ENCODE peak calls at places on chromosomes 7 and 10, in eight cellular contexts. One of them, this sample, is unnamed. For H3K36me3 and H3K9me3, the result is how much of the 10 kb centered on the place peaks cover.

GRCh38 chr7:119724041-119724792 is 548.8 kb upstream of the KCND2 start:
- DNase-seq in upper lobe of right lung: peak
- DNase-seq in tibial nerve: no peak
- DNase-seq in stomach: no peak
- DNase-seq in PC-9: no peak
- DNase-seq in pancreas: no peak
- DNase-seq in transverse colon: no peak
- DNase-seq in OCI-LY7: no peak
- DNase-seq in this sample: no peak

GRCh38 chr10:42932735-42933453 is 144.0 kb upstream of the RET start:
- DNase-seq in upper lobe of right lung: no peak
- DNase-seq in tibial nerve: no peak
- DNase-seq in stomach: no peak
- DNase-seq in PC-9: no peak
- DNase-seq in pancreas: no peak
- DNase-seq in transverse colon: no peak
- DNase-seq in OCI-LY7: no peak
- DNase-seq in this sample: no peak

GRCh38 chr10:77974396-77975074 is 48.0 kb upstream of the DLG5 start:
- DNase-seq in upper lobe of right lung: no peak
- DNase-seq in tibial nerve: no peak
- DNase-seq in stomach: peak
- DNase-seq in PC-9: no peak
- DNase-seq in pancreas: no peak
- DNase-seq in transverse colon: peak
- DNase-seq in OCI-LY7: peak
- DNase-seq in this sample: peak

GRCh38 chr10:119616879-119617580 is 20.3 kb upstream of the TIAL1 start:
- DNase-seq in upper lobe of right lung: no peak
- DNase-seq in tibial nerve: peak
- DNase-seq in stomach: no peak
- DNase-seq in PC-9: no peak
- DNase-seq in pancreas: no peak
- DNase-seq in transverse colon: no peak
- DNase-seq in OCI-LY7: no peak
- DNase-seq in this sample: no peak

GRCh38 chr10:30553018-30553624 is 76.4 kb downstream of the LYZL2 start:
- DNase-seq in upper lobe of right lung: no peak
- DNase-seq in tibial nerve: no peak
- DNase-seq in stomach: no peak
- DNase-seq in PC-9: no peak
- DNase-seq in pancreas: no peak
- DNase-seq in transverse colon: no peak
- DNase-seq in OCI-LY7: no peak
- DNase-seq in this sample: no peak

GRCh38 chr7:88789480-88790064 is 6.0 kb downstream of the TEX47 start:
- DNase-seq in upper lobe of right lung: no peak
- DNase-seq in tibial nerve: no peak
- DNase-seq in stomach: no peak
- DNase-seq in PC-9: no peak
- DNase-seq in pancreas: no peak
- DNase-seq in transverse colon: no peak
- DNase-seq in OCI-LY7: peak
- DNase-seq in this sample: no peak

GRCh38 chr7:108096996-108097395 is 33.2 kb downstream of the LAMB4 start:
- DNase-seq in upper lobe of right lung: no peak
- DNase-seq in tibial nerve: no peak
- DNase-seq in stomach: no peak
- DNase-seq in PC-9: no peak
- DNase-seq in pancreas: no peak
- DNase-seq in transverse colon: no peak
- DNase-seq in OCI-LY7: no peak
- DNase-seq in this sample: no peak

GRCh38 chr7:45064047-45064725 is 24.6 kb downstream of the NACAD start:
- DNase-seq in upper lobe of right lung: no peak
- DNase-seq in tibial nerve: no peak
- DNase-seq in stomach: no peak
- DNase-seq in PC-9: no peak
- DNase-seq in pancreas: no peak
- DNase-seq in transverse colon: no peak
- DNase-seq in OCI-LY7: no peak
- DNase-seq in this sample: no peak

GRCh38 chr7:2774280-2774679 is 69.8 kb downstream of the GNA12 start:
- DNase-seq in upper lobe of right lung: no peak
- DNase-seq in tibial nerve: no peak
- DNase-seq in stomach: no peak
- DNase-seq in PC-9: peak
- DNase-seq in pancreas: no peak
- DNase-seq in transverse colon: no peak
- DNase-seq in OCI-LY7: no peak
- DNase-seq in this sample: no peak
- H3K36me3 ChIP-seq in upper lobe of right lung: under half
- H3K36me3 ChIP-seq in tibial nerve: under half
- H3K36me3 ChIP-seq in stomach: under half
- H3K36me3 ChIP-seq in PC-9: under half
- H3K36me3 ChIP-seq in pancreas: under half
- H3K36me3 ChIP-seq in transverse colon: under half
- H3K36me3 ChIP-seq in OCI-LY7: under half
- H3K36me3 ChIP-seq in this sample: under half

GRCh38 chr7:50769160-50769484 is 13.6 kb downstream of the GRB10 start:
- DNase-seq in upper lobe of right lung: no peak
- DNase-seq in tibial nerve: no peak
- DNase-seq in stomach: no peak
- DNase-seq in PC-9: no peak
- DNase-seq in pancreas: no peak
- DNase-seq in transverse colon: no peak
- DNase-seq in OCI-LY7: no peak
- DNase-seq in this sample: no peak
- H3K9me3 ChIP-seq in upper lobe of right lung: under half
- H3K9me3 ChIP-seq in tibial nerve: under half
- H3K9me3 ChIP-seq in stomach: under half
- H3K9me3 ChIP-seq in PC-9: under half
- H3K9me3 ChIP-seq in pancreas: under half
- H3K9me3 ChIP-seq in transverse colon: under half
- H3K9me3 ChIP-seq in OCI-LY7: under half
- H3K9me3 ChIP-seq in this sample: under half

GRCh38 chr7:854118-854775 is 22.0 kb downstream of the SUN1 start:
- DNase-seq in upper lobe of right lung: no peak
- DNase-seq in tibial nerve: no peak
- DNase-seq in stomach: no peak
- DNase-seq in PC-9: no peak
- DNase-seq in pancreas: no peak
- DNase-seq in transverse colon: no peak
- DNase-seq in OCI-LY7: no peak
- DNase-seq in this sample: no peak
- H3K36me3 ChIP-seq in upper lobe of right lung: half or more
- H3K36me3 ChIP-seq in tibial nerve: under half
- H3K36me3 ChIP-seq in stomach: half or more
- H3K36me3 ChIP-seq in PC-9: under half
- H3K36me3 ChIP-seq in pancreas: under half
- H3K36me3 ChIP-seq in transverse colon: under half
- H3K36me3 ChIP-seq in OCI-LY7: half or more
- H3K36me3 ChIP-seq in this sample: half or more

GRCh38 chr10:24694086-24694485 is 29.6 kb downstream of the ARHGAP21 start:
- DNase-seq in upper lobe of right lung: no peak
- DNase-seq in tibial nerve: no peak
- DNase-seq in stomach: no peak
- DNase-seq in PC-9: no peak
- DNase-seq in pancreas: no peak
- DNase-seq in transverse colon: no peak
- DNase-seq in OCI-LY7: no peak
- DNase-seq in this sample: no peak
- H3K9me3 ChIP-seq in upper lobe of right lung: under half
- H3K9me3 ChIP-seq in tibial nerve: under half
- H3K9me3 ChIP-seq in stomach: under half
- H3K9me3 ChIP-seq in PC-9: under half
- H3K9me3 ChIP-seq in pancreas: under half
- H3K9me3 ChIP-seq in transverse colon: under half
- H3K9me3 ChIP-seq in OCI-LY7: under half
- H3K9me3 ChIP-seq in this sample: under half

DNA sequence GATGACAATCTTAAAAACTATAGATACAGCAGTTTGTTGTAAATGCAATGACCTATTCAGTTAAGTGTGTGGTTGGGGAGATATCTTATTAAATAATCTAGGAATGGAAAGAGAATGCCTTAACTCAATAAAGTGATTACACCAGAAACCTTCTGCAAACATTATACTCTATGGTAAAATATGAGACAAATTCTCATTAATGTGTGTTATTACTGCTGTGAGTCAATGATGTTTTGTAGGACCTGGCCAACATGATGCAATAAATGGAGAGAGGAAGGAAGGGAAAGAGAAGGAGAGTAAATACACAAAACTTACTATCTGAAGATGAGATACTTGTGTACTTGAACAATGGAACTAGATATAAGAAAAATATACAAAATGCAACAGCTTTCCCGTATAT is 25.1 kb downstream of the MKX start:
- DNase-seq in upper lobe of right lung: no peak
- DNase-seq in tibial nerve: no peak
- DNase-seq in stomach: no peak
- DNase-seq in PC-9: no peak
- DNase-seq in pancreas: no peak
- DNase-seq in transverse colon: no peak
- DNase-seq in OCI-LY7: no peak
- DNase-seq in this sample: no peak
- H3K36me3 ChIP-seq in upper lobe of right lung: under half
- H3K36me3 ChIP-seq in tibial nerve: under half
- H3K36me3 ChIP-seq in stomach: under half
- H3K36me3 ChIP-seq in PC-9: under half
- H3K36me3 ChIP-seq in pancreas: under half
- H3K36me3 ChIP-seq in transverse colon: under half
- H3K36me3 ChIP-seq in OCI-LY7: under half
- H3K36me3 ChIP-seq in this sample: under half

GRCh38 chr7:57305192-57305748 is 144.7 kb upstream of the ZNF716 start:
- DNase-seq in upper lobe of right lung: no peak
- DNase-seq in tibial nerve: no peak
- DNase-seq in stomach: no peak
- DNase-seq in PC-9: no peak
- DNase-seq in pancreas: no peak
- DNase-seq in transverse colon: no peak
- DNase-seq in OCI-LY7: peak
- DNase-seq in this sample: peak

GRCh38 chr7:57308631-57309408 is 141.2 kb upstream of the ZNF716 start:
- DNase-seq in upper lobe of right lung: no peak
- DNase-seq in tibial nerve: no peak
- DNase-seq in stomach: no peak
- DNase-seq in PC-9: no peak
- DNase-seq in pancreas: no peak
- DNase-seq in transverse colon: no peak
- DNase-seq in OCI-LY7: peak
- DNase-seq in this sample: peak
- H3K9me3 ChIP-seq in upper lobe of right lung: under half
- H3K9me3 ChIP-seq in tibial nerve: under half
- H3K9me3 ChIP-seq in stomach: half or more
- H3K9me3 ChIP-seq in PC-9: under half
- H3K9me3 ChIP-seq in pancreas: under half
- H3K9me3 ChIP-seq in transverse colon: under half
- H3K9me3 ChIP-seq in OCI-LY7: under half
- H3K9me3 ChIP-seq in this sample: under half

GRCh38 chr7:100867040-100867795 is at the start of gene TRIP6:
- DNase-seq in upper lobe of right lung: peak
- DNase-seq in tibial nerve: peak
- DNase-seq in stomach: peak
- DNase-seq in PC-9: peak
- DNase-seq in pancreas: peak
- DNase-seq in transverse colon: peak
- DNase-seq in OCI-LY7: no peak
- DNase-seq in this sample: peak

GRCh38 chr7:100866721-100867039 is 507 bp upstream of the TRIP6 start:
- DNase-seq in upper lobe of right lung: no peak
- DNase-seq in tibial nerve: no peak
- DNase-seq in stomach: no peak
- DNase-seq in PC-9: no peak
- DNase-seq in pancreas: no peak
- DNase-seq in transverse colon: no peak
- DNase-seq in OCI-LY7: no peak
- DNase-seq in this sample: no peak

GRCh38 chr7:100865971-100866720 is 1.0 kb upstream of the TRIP6 start:
- DNase-seq in upper lobe of right lung: peak
- DNase-seq in tibial nerve: peak
- DNase-seq in stomach: peak
- DNase-seq in PC-9: no peak
- DNase-seq in pancreas: peak
- DNase-seq in transverse colon: peak
- DNase-seq in OCI-LY7: no peak
- DNase-seq in this sample: peak

GRCh38 chr7:100864263-100864845 is 2.8 kb upstream of the TRIP6 start:
- DNase-seq in upper lobe of right lung: no peak
- DNase-seq in tibial nerve: no peak
- DNase-seq in stomach: no peak
- DNase-seq in PC-9: no peak
- DNase-seq in pancreas: no peak
- DNase-seq in transverse colon: no peak
- DNase-seq in OCI-LY7: no peak
- DNase-seq in this sample: no peak

DNA sequence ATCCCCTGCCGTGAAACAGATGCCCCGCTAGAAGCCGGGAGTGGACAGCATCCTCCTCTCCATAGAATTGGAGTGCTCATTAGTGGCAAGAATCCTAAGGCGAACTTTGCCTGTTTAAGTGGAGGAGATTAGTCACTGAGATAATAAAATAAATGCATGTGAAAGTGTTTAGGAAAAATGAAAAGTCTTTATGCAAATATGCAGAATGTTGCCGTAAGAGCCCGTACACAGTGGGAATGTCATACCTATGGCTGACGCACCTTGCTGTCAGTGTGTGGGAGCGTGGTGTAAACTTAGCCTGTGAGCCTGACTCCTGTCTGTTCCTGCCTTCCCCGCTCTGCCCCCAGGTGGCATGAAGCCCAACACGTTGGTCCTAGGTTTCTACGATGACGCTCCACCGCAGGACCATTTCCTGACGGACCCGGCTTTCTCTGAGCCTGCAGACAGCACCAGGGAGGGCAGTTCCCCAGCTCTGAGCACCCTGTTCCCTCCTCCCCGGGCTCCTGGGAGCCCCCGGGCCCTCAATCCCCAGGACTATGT is 1.7 kb upstream of the TRIP6 start:
- DNase-seq in upper lobe of right lung: no peak
- DNase-seq in tibial nerve: no peak
- DNase-seq in stomach: no peak
- DNase-seq in PC-9: peak
- DNase-seq in pancreas: no peak
- DNase-seq in transverse colon: no peak
- DNase-seq in OCI-LY7: no peak
- DNase-seq in this sample: no peak
- H3K36me3 ChIP-seq in upper lobe of right lung: under half
- H3K36me3 ChIP-seq in tibial nerve: under half
- H3K36me3 ChIP-seq in stomach: under half
- H3K36me3 ChIP-seq in PC-9: under half
- H3K36me3 ChIP-seq in pancreas: under half
- H3K36me3 ChIP-seq in transverse colon: under half
- H3K36me3 ChIP-seq in OCI-LY7: under half
- H3K36me3 ChIP-seq in this sample: under half